ENCODE peak calls at places on chromosomes 1 and 21, in six cellular contexts. One of them, this sample, is unnamed.

GRCh38 chr1:2046225-2046917 is 3.8 kb upstream of the PRKCZ start:
- DNase-seq in stimulated activated CD4-positive, alpha-beta T cell treated with anti-CD3 and anti-CD28 coated beads, Interleukin-15, amount 100 ng/mL, for 1 hour: peak; percentile 28
- DNase-seq in heart right ventricle: peak; percentile 51
- DNase-seq in left cardiac atrium: peak; percentile 61
- DNase-seq in NCI-H2029: no peak
- DNase-seq in stomach: peak; percentile 90
- DNase-seq in this sample: no peak

GRCh38 chr1:85611856-85612255 is 31.3 kb downstream of the CCN1 start:
- DNase-seq in stimulated activated CD4-positive, alpha-beta T cell treated with anti-CD3 and anti-CD28 coated beads, Interleukin-15, amount 100 ng/mL, for 1 hour: no peak
- DNase-seq in heart right ventricle: peak; percentile 22
- DNase-seq in left cardiac atrium: peak; percentile 48
- DNase-seq in NCI-H2029: no peak
- DNase-seq in stomach: peak; percentile 35
- DNase-seq in this sample: no peak

GRCh38 chr1:77438239-77438913 is 156.6 kb downstream of the AK5 start:
- DNase-seq in stimulated activated CD4-positive, alpha-beta T cell treated with anti-CD3 and anti-CD28 coated beads, Interleukin-15, amount 100 ng/mL, for 1 hour: no peak
- DNase-seq in heart right ventricle: no peak
- DNase-seq in left cardiac atrium: peak; percentile 34
- DNase-seq in NCI-H2029: no peak
- DNase-seq in stomach: no peak
- DNase-seq in this sample: peak; percentile 58

GRCh38 chr1:220742520-220742919 is 5.6 kb upstream of the MTARC2 start:
- DNase-seq in stimulated activated CD4-positive, alpha-beta T cell treated with anti-CD3 and anti-CD28 coated beads, Interleukin-15, amount 100 ng/mL, for 1 hour: no peak
- DNase-seq in heart right ventricle: no peak
- DNase-seq in left cardiac atrium: no peak
- DNase-seq in NCI-H2029: no peak
- DNase-seq in stomach: no peak
- DNase-seq in this sample: no peak

GRCh38 chr1:3217096-3217724 is 148.2 kb downstream of the PRDM16 start:
- DNase-seq in stimulated activated CD4-positive, alpha-beta T cell treated with anti-CD3 and anti-CD28 coated beads, Interleukin-15, amount 100 ng/mL, for 1 hour: no peak
- DNase-seq in heart right ventricle: no peak
- DNase-seq in left cardiac atrium: no peak
- DNase-seq in NCI-H2029: no peak
- DNase-seq in stomach: no peak
- DNase-seq in this sample: no peak

GRCh38 chr1:221742555-221743415 is 896 bp upstream of the DUSP10 start:
- DNase-seq in stimulated activated CD4-positive, alpha-beta T cell treated with anti-CD3 and anti-CD28 coated beads, Interleukin-15, amount 100 ng/mL, for 1 hour: peak; percentile 64
- DNase-seq in heart right ventricle: peak; percentile 81
- DNase-seq in left cardiac atrium: peak; percentile 92
- DNase-seq in NCI-H2029: peak; percentile 78
- DNase-seq in stomach: peak; percentile 83
- DNase-seq in this sample: no peak

GRCh38 chr1:13801232-13801631 is 101.2 kb downstream of the PRDM2 start:
- DNase-seq in stimulated activated CD4-positive, alpha-beta T cell treated with anti-CD3 and anti-CD28 coated beads, Interleukin-15, amount 100 ng/mL, for 1 hour: no peak
- DNase-seq in heart right ventricle: no peak
- DNase-seq in left cardiac atrium: no peak
- DNase-seq in NCI-H2029: peak; percentile 49
- DNase-seq in stomach: peak; percentile 40
- DNase-seq in this sample: no peak

GRCh38 chr1:240111558-240111957 is 19.9 kb downstream of the FMN2 start:
- DNase-seq in stimulated activated CD4-positive, alpha-beta T cell treated with anti-CD3 and anti-CD28 coated beads, Interleukin-15, amount 100 ng/mL, for 1 hour: no peak
- DNase-seq in heart right ventricle: no peak
- DNase-seq in left cardiac atrium: no peak
- DNase-seq in NCI-H2029: no peak
- DNase-seq in stomach: no peak
- DNase-seq in this sample: no peak

GRCh38 chr1:59999006-59999405 is 72.4 kb upstream of the CYP2J2 start:
- DNase-seq in stimulated activated CD4-positive, alpha-beta T cell treated with anti-CD3 and anti-CD28 coated beads, Interleukin-15, amount 100 ng/mL, for 1 hour: no peak
- DNase-seq in heart right ventricle: no peak
- DNase-seq in left cardiac atrium: no peak
- DNase-seq in NCI-H2029: no peak
- DNase-seq in stomach: no peak
- DNase-seq in this sample: peak; percentile 55

GRCh38 chr1:198607714-198608113 is 31.1 kb upstream of the PTPRC start:
- DNase-seq in stimulated activated CD4-positive, alpha-beta T cell treated with anti-CD3 and anti-CD28 coated beads, Interleukin-15, amount 100 ng/mL, for 1 hour: no peak
- DNase-seq in heart right ventricle: no peak
- DNase-seq in left cardiac atrium: no peak
- DNase-seq in NCI-H2029: no peak
- DNase-seq in stomach: no peak
- DNase-seq in this sample: no peak

GRCh38 chr1:174726167-174726879 is 273.4 kb upstream of the CACYBP start:
- DNase-seq in stimulated activated CD4-positive, alpha-beta T cell treated with anti-CD3 and anti-CD28 coated beads, Interleukin-15, amount 100 ng/mL, for 1 hour: no peak
- DNase-seq in heart right ventricle: no peak
- DNase-seq in left cardiac atrium: no peak
- DNase-seq in NCI-H2029: no peak
- DNase-seq in stomach: no peak
- DNase-seq in this sample: peak; percentile 53

GRCh38 chr1:248686815-248687214 is 15.8 kb downstream of the OR14I1 start:
- DNase-seq in stimulated activated CD4-positive, alpha-beta T cell treated with anti-CD3 and anti-CD28 coated beads, Interleukin-15, amount 100 ng/mL, for 1 hour: no peak
- DNase-seq in heart right ventricle: no peak
- DNase-seq in left cardiac atrium: no peak
- DNase-seq in NCI-H2029: no peak
- DNase-seq in stomach: no peak
- DNase-seq in this sample: peak; percentile 55

GRCh38 chr1:116553386-116554115 is 17.3 kb downstream of the CD58 start:
- DNase-seq in stimulated activated CD4-positive, alpha-beta T cell treated with anti-CD3 and anti-CD28 coated beads, Interleukin-15, amount 100 ng/mL, for 1 hour: no peak
- DNase-seq in heart right ventricle: no peak
- DNase-seq in left cardiac atrium: no peak
- DNase-seq in NCI-H2029: no peak
- DNase-seq in stomach: no peak
- DNase-seq in this sample: no peak

GRCh38 chr1:3312894-3313578 is 141.4 kb upstream of the ARHGEF16 start:
- DNase-seq in stimulated activated CD4-positive, alpha-beta T cell treated with anti-CD3 and anti-CD28 coated beads, Interleukin-15, amount 100 ng/mL, for 1 hour: peak; percentile 42
- DNase-seq in heart right ventricle: peak; percentile 87
- DNase-seq in left cardiac atrium: peak; percentile 97
- DNase-seq in NCI-H2029: no peak
- DNase-seq in stomach: peak; percentile 88
- DNase-seq in this sample: peak; percentile 73

GRCh38 chr1:196655037-196655436 is 3.2 kb downstream of the CFH start:
- DNase-seq in stimulated activated CD4-positive, alpha-beta T cell treated with anti-CD3 and anti-CD28 coated beads, Interleukin-15, amount 100 ng/mL, for 1 hour: no peak
- DNase-seq in heart right ventricle: no peak
- DNase-seq in left cardiac atrium: no peak
- DNase-seq in NCI-H2029: no peak
- DNase-seq in stomach: no peak
- DNase-seq in this sample: no peak

GRCh38 chr1:39871796-39872195 is 11.5 kb downstream of the TRIT1 start:
- DNase-seq in stimulated activated CD4-positive, alpha-beta T cell treated with anti-CD3 and anti-CD28 coated beads, Interleukin-15, amount 100 ng/mL, for 1 hour: no peak
- DNase-seq in heart right ventricle: no peak
- DNase-seq in left cardiac atrium: no peak
- DNase-seq in NCI-H2029: no peak
- DNase-seq in stomach: no peak
- DNase-seq in this sample: no peak

GRCh38 chr1:168005544-168005943 is 68.7 kb upstream of the MPC2 start:
- DNase-seq in stimulated activated CD4-positive, alpha-beta T cell treated with anti-CD3 and anti-CD28 coated beads, Interleukin-15, amount 100 ng/mL, for 1 hour: no peak
- DNase-seq in heart right ventricle: no peak
- DNase-seq in left cardiac atrium: no peak
- DNase-seq in NCI-H2029: no peak
- DNase-seq in stomach: no peak
- DNase-seq in this sample: no peak

GRCh38 chr21:33378081-33378480 is 25.1 kb upstream of the IFNGR2 start:
- DNase-seq in stimulated activated CD4-positive, alpha-beta T cell treated with anti-CD3 and anti-CD28 coated beads, Interleukin-15, amount 100 ng/mL, for 1 hour: no peak
- DNase-seq in heart right ventricle: no peak
- DNase-seq in left cardiac atrium: no peak
- DNase-seq in NCI-H2029: no peak
- DNase-seq in stomach: no peak
- DNase-seq in this sample: no peak

GRCh38 chr21:46604975-46605758 is at the start of gene S100B:
- DNase-seq in stimulated activated CD4-positive, alpha-beta T cell treated with anti-CD3 and anti-CD28 coated beads, Interleukin-15, amount 100 ng/mL, for 1 hour: no peak
- DNase-seq in heart right ventricle: no peak
- DNase-seq in left cardiac atrium: no peak
- DNase-seq in NCI-H2029: no peak
- DNase-seq in stomach: no peak
- DNase-seq in this sample: peak; percentile 42

GRCh38 chr1:192729500-192729899 is 79.3 kb upstream of the RGS2 start:
- DNase-seq in stimulated activated CD4-positive, alpha-beta T cell treated with anti-CD3 and anti-CD28 coated beads, Interleukin-15, amount 100 ng/mL, for 1 hour: no peak
- DNase-seq in heart right ventricle: no peak
- DNase-seq in left cardiac atrium: no peak
- DNase-seq in NCI-H2029: no peak
- DNase-seq in stomach: no peak
- DNase-seq in this sample: no peak

This sample was measured in A673.